ENCODE peak calls at places on chromosome 17, in four cellular contexts. F is cardiac muscle cell, C is ovary, A is ascending aorta. K is an unnamed sample.

GRCh38 chr17:81939881-81940385 is 2.8 kb upstream of the PYCR1 start:
- DNase-seq in F (no peak), C (peak; percentile 66), A (no peak), K (no peak)

GRCh38 chr17:18248300-18248731 is 10.2 kb downstream of the FLII start:
- DNase-seq in F (peak; percentile 77), C (peak; percentile 75), A (no peak), K (no peak)

GRCh38 chr17:40922239-40922638 is 15.2 kb downstream of the KRT23 start:
- DNase-seq in F (no peak), C (no peak), A (peak; percentile 15), K (no peak)

GRCh38 chr17:34852614-34853013 is 108.6 kb downstream of the CCT6B start:
- DNase-seq in F (no peak), C (no peak), A (no peak), K (no peak)

GRCh38 chr17:21286771-21287702 is 2.5 kb downstream of the MAP2K3 start:
- DNase-seq in F (no peak), C (peak; percentile 37), A (no peak), K (peak; percentile 54)

GRCh38 chr17:78306913-78307312 is 53.0 kb downstream of the SOCS3 start:
- DNase-seq in F (no peak), C (no peak), A (no peak), K (no peak)

GRCh38 chr17:16920628-16921020 is 51.3 kb downstream of the TNFRSF13B start:
- DNase-seq in F (no peak), C (no peak), A (no peak), K (no peak)

GRCh38 chr17:38636054-38636453 is 30.3 kb upstream of the SRCIN1 start:
- DNase-seq in F (no peak), C (no peak), A (no peak), K (no peak)

GRCh38 chr17:17783121-17783824 is 53.5 kb downstream of the SREBF1 start:
- DNase-seq in F (peak; percentile 84), C (peak; percentile 84), A (no peak), K (peak; percentile 81)

GRCh38 chr17:73343739-73344454 is 32.1 kb upstream of the CDC42EP4 start:
- DNase-seq in F (peak; percentile 22), C (no peak), A (no peak), K (no peak)

GRCh38 chr17:79355186-79355585 is 255.7 kb downstream of the RBFOX3 start:
- DNase-seq in F (no peak), C (no peak), A (no peak), K (no peak)

GRCh38 chr17:58005728-58006562 is 1.1 kb downstream of the SRSF1 start:
- DNase-seq in F (no peak), C (no peak), A (no peak), K (no peak)

GRCh38 chr17:67718325-67718941 is 697 bp downstream of the NOL11 start:
- DNase-seq in F (no peak), C (no peak), A (no peak), K (no peak)

GRCh38 chr17:60167095-60167741 is 17.4 kb downstream of the CA4 start:
- DNase-seq in F (no peak), C (no peak), A (no peak), K (peak; percentile 62)

GRCh38 chr17:49991409-49991808 is 3.6 kb downstream of the DLX3 start:
- DNase-seq in F (no peak), C (no peak), A (no peak), K (peak; percentile 52)
- H3K27me3 ChIP-seq in F (peaks cover 99% of the 10 kb centered on the region), C (peaks cover 3% of the 10 kb centered on the region), A (peaks cover 12% of the 10 kb centered on the region), K (peaks cover 8% of the 10 kb centered on the region)

GRCh38 chr17:64390066-64390465 is 594 bp downstream of the PECAM1 start:
- DNase-seq in F (no peak), C (no peak), A (no peak), K (no peak)
- H3K4me3 ChIP-seq in F (no peak overlapping the region), C (no peak overlapping the region), A (peak overlapping the region; percentile 3), K (no peak overlapping the region)

DNA sequence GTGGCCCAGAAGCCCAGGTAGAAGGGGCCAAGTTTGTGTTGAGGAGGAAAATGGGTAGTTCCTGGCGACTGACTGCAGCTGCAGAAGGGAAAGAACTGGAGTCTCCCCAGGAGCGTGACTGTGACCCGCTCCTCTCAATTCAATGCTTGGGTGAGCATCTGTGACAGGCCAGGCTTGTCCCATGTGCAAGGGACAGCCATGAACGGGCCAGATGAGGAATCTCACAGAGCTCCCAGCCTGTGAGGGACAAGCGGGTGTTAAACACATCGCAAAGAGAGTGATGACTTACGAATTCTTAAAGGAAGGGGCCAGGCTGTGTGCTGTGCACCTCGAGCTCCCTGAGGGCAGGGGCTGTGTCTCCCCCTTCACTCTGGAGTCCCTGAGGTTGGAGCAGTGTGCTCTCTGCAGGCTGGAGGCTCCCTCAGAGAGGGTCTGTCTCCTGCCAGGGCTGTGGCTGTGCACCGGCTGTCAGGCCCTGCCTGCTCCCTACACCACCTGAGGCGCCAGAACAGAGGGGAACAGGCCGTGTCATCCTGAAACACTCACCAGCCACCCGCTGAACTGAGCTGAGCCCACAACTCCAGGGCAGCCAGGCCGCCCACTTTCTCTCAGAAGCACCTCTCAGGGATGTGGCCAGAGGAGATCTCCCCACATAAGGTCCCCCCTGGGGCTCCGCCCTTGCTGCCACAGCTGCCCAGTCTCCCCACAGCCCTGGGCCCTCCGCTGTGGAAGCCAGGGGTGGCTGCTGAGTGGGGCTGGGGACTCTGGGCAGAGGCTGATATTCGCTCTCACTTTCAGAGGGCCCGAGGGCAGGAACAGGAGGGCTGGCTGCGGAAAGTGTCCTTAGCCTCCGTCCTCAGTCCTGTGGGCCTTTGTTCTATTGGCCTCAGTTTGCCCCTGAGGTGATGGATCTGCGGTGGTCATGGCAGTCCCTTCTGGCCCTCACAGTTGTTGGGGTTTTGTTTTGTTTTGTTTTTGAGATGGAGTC is 25.7 kb upstream of the NXPH3 start:
- DNase-seq in F (no peak), C (no peak), A (no peak), K (no peak)
- H3K27me3 ChIP-seq in F (no peaks in the 10 kb centered on the region), C (no peaks in the 10 kb centered on the region), A (no peaks in the 10 kb centered on the region), K (no peaks in the 10 kb centered on the region)

GRCh38 chr17:49002766-49003165 is 5.6 kb downstream of the IGF2BP1 start:
- DNase-seq in F (no peak), C (no peak), A (no peak), K (no peak)

GRCh38 chr17:49001671-49002070 is 4.5 kb downstream of the IGF2BP1 start:
- DNase-seq in F (no peak), C (no peak), A (no peak), K (no peak)

GRCh38 chr17:49005140-49005539 is 8.0 kb downstream of the IGF2BP1 start:
- DNase-seq in F (no peak), C (no peak), A (no peak), K (no peak)

GRCh38 chr17:49002331-49002730 is 5.1 kb downstream of the IGF2BP1 start:
- DNase-seq in F (no peak), C (no peak), A (no peak), K (no peak)

DNA sequence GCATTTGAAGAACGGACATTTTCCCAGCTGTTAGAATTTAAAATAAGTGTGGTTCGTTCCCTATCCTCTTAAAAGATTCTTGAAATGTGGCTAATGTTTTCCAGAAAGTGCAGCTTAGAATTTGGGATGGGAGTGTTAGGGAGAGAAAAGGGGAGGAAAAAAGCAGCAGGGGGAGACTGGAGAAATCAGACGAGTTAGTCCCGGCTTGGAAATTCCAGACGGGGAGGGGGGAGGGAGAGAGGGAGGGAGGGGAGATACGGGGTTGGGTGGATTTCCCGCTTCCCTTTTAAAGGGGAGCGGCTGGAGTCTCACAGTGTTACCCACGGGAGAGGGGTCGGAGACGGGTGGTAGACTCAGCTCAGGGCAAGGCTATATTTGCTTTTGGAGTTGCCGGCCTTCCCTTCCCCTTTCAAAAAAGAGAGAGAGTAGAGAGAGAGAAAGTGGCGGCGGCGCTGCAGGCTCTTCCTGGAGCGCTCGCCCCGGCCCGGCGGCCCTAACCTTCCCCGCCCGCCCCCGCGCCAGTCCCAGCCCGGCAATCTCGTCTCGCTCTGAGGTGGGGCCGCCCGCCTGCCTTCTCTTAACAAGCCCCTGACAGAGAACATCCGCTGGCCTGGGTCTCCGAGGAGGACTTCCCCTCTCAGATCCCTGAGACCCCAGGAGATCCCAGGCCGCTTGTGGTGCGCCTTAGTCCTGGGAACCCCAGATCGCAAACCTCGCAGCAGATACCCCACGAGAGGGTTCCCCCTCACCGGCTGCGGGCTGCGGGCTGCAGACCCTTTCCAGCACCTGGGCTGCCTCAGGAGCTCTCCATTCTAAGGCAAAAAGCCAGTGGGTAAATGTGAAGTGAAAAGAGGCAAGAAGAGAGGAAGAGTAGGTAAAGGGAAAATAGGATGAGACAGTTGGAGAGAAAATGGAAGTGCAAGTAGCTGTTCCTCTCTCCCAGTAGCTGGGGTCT is 6.6 kb downstream of the IGF2BP1 start:
- DNase-seq in F (peak; percentile 76), C (no peak), A (no peak), K (no peak)
- H3K4me3 ChIP-seq in F (peak overlapping the region; percentile 96), C (no peak overlapping the region), A (no peak overlapping the region), K (no peak overlapping the region)

DNA sequence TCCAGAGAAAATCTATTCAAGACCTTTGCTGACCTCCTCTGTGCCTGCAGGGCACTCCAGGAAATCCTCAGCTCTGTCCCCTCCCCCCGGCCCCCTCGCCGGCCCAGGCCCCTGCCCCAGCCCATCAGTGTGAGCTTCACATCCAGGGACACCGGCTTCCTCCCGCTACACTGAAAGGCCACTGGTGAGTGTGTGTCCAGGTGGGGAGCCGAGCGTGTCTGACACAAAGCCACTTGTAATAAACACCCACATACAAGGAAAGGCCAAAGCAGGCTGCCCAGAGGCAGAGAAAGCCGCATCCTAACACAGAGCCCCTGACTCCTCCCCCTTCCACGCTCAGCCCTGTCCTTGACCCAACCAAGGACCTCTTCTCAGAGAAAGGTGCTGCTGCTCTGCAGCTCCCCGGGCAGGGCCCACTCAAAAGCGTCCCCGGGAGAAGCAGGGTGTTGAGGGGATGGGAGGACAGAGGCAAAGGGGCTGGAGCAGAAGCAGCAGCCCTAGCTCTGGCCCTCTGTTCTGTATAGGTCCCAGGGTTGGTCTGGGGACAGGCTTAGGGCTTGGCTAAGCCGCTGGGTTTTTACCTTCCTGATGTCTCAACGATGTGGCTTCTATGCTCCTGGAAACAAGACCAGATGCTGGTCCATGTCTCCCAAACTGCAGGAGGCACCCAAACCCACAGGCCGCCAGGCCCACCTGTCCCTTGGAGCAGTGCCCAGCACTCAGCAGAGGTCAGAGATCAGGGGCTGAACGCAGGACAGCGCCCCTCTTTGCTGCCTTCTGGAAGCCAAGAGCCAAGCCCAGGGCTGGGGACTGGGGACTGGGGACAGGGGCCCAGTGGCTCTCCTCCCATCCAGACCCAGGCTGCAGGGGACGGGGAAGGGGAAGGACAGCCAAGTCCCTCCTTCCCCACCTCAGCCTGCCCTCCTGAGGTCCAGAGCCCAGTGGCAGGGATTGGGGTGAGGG is 15.3 kb downstream of the MNT start:
- DNase-seq in F (peak; percentile 37), C (peak; percentile 69), A (no peak), K (no peak)
- H3K27me3 ChIP-seq in F (no peaks in the 10 kb centered on the region), C (no peaks in the 10 kb centered on the region), A (no peaks in the 10 kb centered on the region), K (no peaks in the 10 kb centered on the region)

K was measured in pancreas.